ENCODE peak calls at places on chromosomes 11 and 22, in eight cellular contexts. J is PC-9, C is GM06990, X is HT-29, E is hippocampal formation, H is H54, T is keratinocyte, I is G401. W is an unnamed sample.

GRCh38 chr22:43412808-43413785 is 1.3 kb downstream of the MPPED1 start:
- DNase-seq in T (no peak), I (no peak), H (no peak), C (no peak), J (no peak), X (no peak), E (no peak), W (no peak)

GRCh38 chr22:17237031-17237668 is 17.9 kb upstream of the ADA2 start:
- DNase-seq in E (no peak), J (no peak), T (no peak), I (no peak), H (no peak), X (no peak), C (peak), W (no peak)

GRCh38 chr22:36467946-36468345 is 13.5 kb downstream of the TXN2 start:
- DNase-seq in I (no peak), T (no peak), E (no peak), X (peak), H (peak), C (no peak), J (peak), W (peak)

GRCh38 chr11:61334434-61335354 is 1.7 kb downstream of the TKFC start:
- DNase-seq in I (peak), E (no peak), H (peak), C (no peak), T (no peak), J (peak), X (peak), W (peak)

GRCh38 chr22:44400763-44401060 is 88.0 kb upstream of the SHISAL1 start:
- DNase-seq in C (no peak), E (no peak), H (no peak), X (no peak), T (no peak), I (no peak), J (no peak), W (no peak)

GRCh38 chr11:96037267-96037990 is 113.5 kb upstream of the MTMR2 start:
- DNase-seq in T (no peak), X (peak), J (peak), I (no peak), E (no peak), C (no peak), H (no peak), W (peak)

GRCh38 chr11:57320067-57320718 is 4.6 kb downstream of the TNKS1BP1 start:
- DNase-seq in X (no peak), T (no peak), E (no peak), C (no peak), H (no peak), J (no peak), I (no peak), W (no peak)

GRCh38 chr11:94089356-94089755 is 39.3 kb upstream of the PANX1 start:
- DNase-seq in J (no peak), E (no peak), T (no peak), H (no peak), X (no peak), I (no peak), C (no peak), W (no peak)

GRCh38 chr11:59501931-59502330 is 1.4 kb upstream of the OR4D11 start:
- DNase-seq in C (peak), X (no peak), J (no peak), T (no peak), H (no peak), E (no peak), I (no peak), W (no peak)

GRCh38 chr11:11263238-11264030 is 89.6 kb downstream of the CSNK2A3 start:
- DNase-seq in I (peak), H (no peak), X (no peak), T (no peak), C (no peak), J (no peak), E (no peak), W (no peak)

GRCh38 chr11:120881591-120881990 is 142.3 kb upstream of the TBCEL start:
- DNase-seq in T (no peak), J (no peak), I (no peak), E (no peak), X (no peak), C (no peak), H (no peak), W (no peak)

GRCh38 chr22:38017272-38017920 is 33.0 kb upstream of the SOX10 start:
- DNase-seq in E (peak), T (no peak), X (peak), C (no peak), H (no peak), I (peak), J (peak), W (peak)

GRCh38 chr11:95682552-95682951 is 107.0 kb downstream of the FAM76B start:
- DNase-seq in H (no peak), I (no peak), J (no peak), T (no peak), X (no peak), C (no peak), E (no peak), W (no peak)

GRCh38 chr11:84384637-84385227 is 1098.6 kb upstream of the CCDC90B start:
- DNase-seq in T (no peak), I (peak), C (peak), X (peak), H (no peak), E (peak), J (peak), W (peak)

GRCh38 chr11:2975594-2975993 is 16.5 kb downstream of the NAP1L4 start:
- DNase-seq in T (no peak), I (peak), J (no peak), X (peak), H (peak), E (peak), C (no peak), W (peak)

GRCh38 chr11:118079507-118079906 is 2.6 kb downstream of the TMPRSS4 start:
- DNase-seq in T (no peak), C (no peak), E (no peak), I (no peak), H (no peak), X (no peak), J (no peak), W (no peak)

GRCh38 chr11:44376423-44376822 is 66.5 kb upstream of the ALX4 start:
- DNase-seq in I (no peak), T (no peak), J (no peak), C (no peak), X (no peak), E (no peak), H (no peak), W (no peak)

GRCh38 chr22:48574776-48575566 is 1252.7 kb downstream of the BRD1 start:
- DNase-seq in I (peak), J (no peak), X (no peak), H (no peak), T (no peak), E (peak), C (no peak), W (no peak)

GRCh38 chr22:39214383-39215069 is 30.3 kb downstream of the PDGFB start:
- DNase-seq in E (no peak), J (peak), C (no peak), T (peak), I (no peak), H (peak), X (peak), W (peak)

GRCh38 chr22:31987180-31987579 is 42.8 kb downstream of the YWHAH start:
- DNase-seq in I (no peak), T (no peak), X (no peak), C (no peak), J (no peak), E (no peak), H (no peak), W (no peak)

GRCh38 chr11:129590030-129590752 is 214.5 kb downstream of the BARX2 start:
- DNase-seq in I (no peak), J (no peak), E (no peak), T (no peak), C (no peak), X (no peak), H (no peak), W (no peak)

GRCh38 chr11:117985953-117986887 is at the start of gene IL10RA:
- DNase-seq in X (peak), C (peak), I (peak), T (no peak), E (peak), J (peak), H (no peak), W (peak)

GRCh38 chr22:50101870-50102565 is 12.2 kb downstream of the MOV10L1 start:
- DNase-seq in H (no peak), J (no peak), E (no peak), X (no peak), C (no peak), T (no peak), I (no peak), W (no peak)

GRCh38 chr11:114610984-114611944 is 15.7 kb upstream of the NXPE4 start:
- DNase-seq in H (no peak), J (no peak), T (no peak), X (no peak), C (no peak), E (no peak), I (no peak), W (no peak)

GRCh38 chr11:125245299-125245698 is 80.7 kb downstream of the PKNOX2 start:
- DNase-seq in J (no peak), X (no peak), C (no peak), E (no peak), H (no peak), T (no peak), I (no peak), W (no peak)

GRCh38 chr11:103907548-103908455 is 128.6 kb upstream of the DDI1 start:
- DNase-seq in J (no peak), I (no peak), C (no peak), E (no peak), T (no peak), X (no peak), H (no peak), W (no peak)

W was measured in Calu3.